ENCODE peak calls at places on chromosomes 7 and 10, in six cellular contexts. One of them, this sample, is unnamed.

GRCh38 chr10:62437696-62438095 is 63.5 kb downstream of the ZNF365 start:
- DNase-seq in PC-3: peak; percentile 100
- DNase-seq in IMR-90: peak; percentile 82
- DNase-seq in mucosa of descending colon: no peak
- DNase-seq in uterus: no peak
- DNase-seq in colonic mucosa: peak; percentile 31
- DNase-seq in this sample: peak; percentile 20

GRCh38 chr7:9498303-9498702 is 1064.9 kb downstream of the NXPH1 start:
- DNase-seq in mucosa of descending colon: no peak
- DNase-seq in colonic mucosa: no peak
- DNase-seq in uterus: no peak
- DNase-seq in PC-3: no peak
- DNase-seq in IMR-90: no peak
- DNase-seq in this sample: no peak

GRCh38 chr7:106538638-106539037 is 122.3 kb downstream of the CCDC71L start:
- DNase-seq in PC-3: no peak
- DNase-seq in uterus: no peak
- DNase-seq in mucosa of descending colon: no peak
- DNase-seq in IMR-90: peak; percentile 13
- DNase-seq in colonic mucosa: no peak
- DNase-seq in this sample: no peak

GRCh38 chr10:13815766-13816165 is 229.0 kb downstream of the PRPF18 start:
- DNase-seq in mucosa of descending colon: no peak
- DNase-seq in IMR-90: peak; percentile 82
- DNase-seq in colonic mucosa: no peak
- DNase-seq in PC-3: peak; percentile 46
- DNase-seq in uterus: no peak
- DNase-seq in this sample: no peak

GRCh38 chr10:123402656-123403055 is 248.5 kb downstream of the BUB3 start:
- DNase-seq in IMR-90: no peak
- DNase-seq in colonic mucosa: no peak
- DNase-seq in uterus: no peak
- DNase-seq in PC-3: no peak
- DNase-seq in mucosa of descending colon: no peak
- DNase-seq in this sample: no peak

GRCh38 chr10:124696446-124697392 is 47.5 kb downstream of the FAM53B start:
- DNase-seq in colonic mucosa: no peak
- DNase-seq in PC-3: no peak
- DNase-seq in IMR-90: no peak
- DNase-seq in uterus: no peak
- DNase-seq in mucosa of descending colon: no peak
- DNase-seq in this sample: no peak

GRCh38 chr7:46058424-46058823 is 137.4 kb upstream of the IGFBP3 start:
- DNase-seq in mucosa of descending colon: no peak
- DNase-seq in uterus: no peak
- DNase-seq in colonic mucosa: no peak
- DNase-seq in PC-3: peak; percentile 29
- DNase-seq in IMR-90: peak; percentile 80
- DNase-seq in this sample: no peak

GRCh38 chr10:103153765-103154197 is 39.3 kb downstream of the NT5C2 start:
- DNase-seq in mucosa of descending colon: no peak
- DNase-seq in IMR-90: peak; percentile 62
- DNase-seq in uterus: no peak
- DNase-seq in colonic mucosa: no peak
- DNase-seq in PC-3: peak; percentile 31
- DNase-seq in this sample: no peak

GRCh38 chr7:29463504-29464158 is 100.0 kb upstream of the PRR15 start:
- DNase-seq in uterus: no peak
- DNase-seq in mucosa of descending colon: peak; percentile 57
- DNase-seq in IMR-90: no peak
- DNase-seq in colonic mucosa: peak; percentile 67
- DNase-seq in PC-3: peak; percentile 46
- DNase-seq in this sample: no peak

GRCh38 chr10:91552706-91553105 is 80.2 kb downstream of the PPP1R3C start:
- DNase-seq in PC-3: peak; percentile 25
- DNase-seq in IMR-90: peak; percentile 18
- DNase-seq in uterus: peak; percentile 41
- DNase-seq in colonic mucosa: no peak
- DNase-seq in mucosa of descending colon: no peak
- DNase-seq in this sample: no peak

GRCh38 chr7:108581655-108582491 is 12.2 kb downstream of the DNAJB9 start:
- DNase-seq in IMR-90: no peak
- DNase-seq in mucosa of descending colon: no peak
- DNase-seq in PC-3: peak; percentile 52
- DNase-seq in colonic mucosa: no peak
- DNase-seq in uterus: no peak
- DNase-seq in this sample: no peak

DNA sequence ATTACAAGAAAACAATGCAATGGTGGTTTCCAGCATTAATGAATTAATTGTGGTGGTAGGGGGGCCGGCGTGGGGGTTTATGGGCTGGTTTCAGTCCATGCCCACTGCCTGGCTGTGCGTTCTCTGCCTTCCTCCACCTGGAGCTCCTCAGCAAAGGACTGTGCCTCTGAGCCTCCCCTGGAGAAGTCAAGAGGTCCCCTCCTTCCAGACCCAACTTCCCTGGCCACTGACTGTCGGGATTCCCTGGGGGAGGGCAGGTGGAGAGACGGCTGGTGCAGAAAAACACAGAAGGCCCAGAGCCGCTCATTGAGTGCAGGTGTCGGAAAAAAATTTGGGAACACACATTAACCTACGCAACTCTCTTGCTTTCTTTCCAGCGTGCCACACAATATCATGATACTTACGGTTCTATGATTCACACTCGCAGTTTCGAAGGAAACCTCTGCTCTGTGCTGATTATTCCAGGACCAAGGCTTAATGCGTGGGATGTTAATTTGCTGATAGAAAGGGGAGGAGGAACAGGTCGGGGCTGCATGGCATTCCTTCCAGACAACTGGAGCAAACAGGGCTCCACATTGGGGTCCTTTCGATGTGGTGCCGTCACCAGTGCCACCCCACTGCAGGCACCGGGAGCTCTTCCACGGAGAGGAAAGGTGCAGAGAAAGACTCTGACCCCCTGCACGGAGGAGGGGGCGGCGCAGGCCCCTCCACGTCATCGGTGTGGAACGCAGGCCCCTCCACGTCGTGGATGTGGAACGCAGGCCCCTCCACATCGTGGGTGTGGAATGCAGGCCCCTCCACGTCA is 506.7 kb downstream of the DNAJB6 start:
- DNase-seq in uterus: no peak
- DNase-seq in colonic mucosa: no peak
- DNase-seq in mucosa of descending colon: no peak
- DNase-seq in IMR-90: no peak
- DNase-seq in PC-3: no peak
- DNase-seq in this sample: no peak
- H3K9me3 ChIP-seq in uterus: no peaks in the 10 kb centered on the region
- H3K9me3 ChIP-seq in colonic mucosa: no peaks in the 10 kb centered on the region
- H3K9me3 ChIP-seq in mucosa of descending colon: no peaks in the 10 kb centered on the region
- H3K9me3 ChIP-seq in IMR-90: peaks cover 51% of the 10 kb centered on the region
- H3K9me3 ChIP-seq in PC-3: no peaks in the 10 kb centered on the region
- H3K9me3 ChIP-seq in this sample: no peaks in the 10 kb centered on the region

DNA sequence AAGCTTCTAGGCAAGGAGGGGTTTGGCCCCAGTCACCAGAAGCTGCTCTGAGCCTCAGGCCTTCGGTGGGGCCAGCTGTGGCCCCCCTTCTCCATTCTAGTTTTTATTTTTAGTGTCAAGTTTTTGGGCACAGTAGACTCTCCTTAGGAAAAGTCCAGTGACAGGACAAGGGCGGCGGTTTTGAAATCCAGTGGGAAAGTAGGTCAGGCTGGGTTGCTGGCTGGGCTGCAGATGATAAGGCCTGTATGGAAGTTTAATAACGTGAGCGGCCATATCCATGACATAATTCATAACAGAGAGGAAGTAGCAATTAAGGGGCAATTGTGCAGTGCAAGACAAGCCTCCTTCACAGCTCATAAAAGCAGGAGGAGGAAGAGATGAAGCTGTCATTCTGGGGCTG is 87.1 kb upstream of the ZNF716 start:
- DNase-seq in colonic mucosa: no peak
- DNase-seq in mucosa of descending colon: no peak
- DNase-seq in IMR-90: no peak
- DNase-seq in uterus: no peak
- DNase-seq in PC-3: no peak
- DNase-seq in this sample: no peak
- H3K9me3 ChIP-seq in colonic mucosa: no peaks in the 10 kb centered on the region
- H3K9me3 ChIP-seq in mucosa of descending colon: peaks cover 86% of the 10 kb centered on the region
- H3K9me3 ChIP-seq in IMR-90: peaks cover 19% of the 10 kb centered on the region
- H3K9me3 ChIP-seq in uterus: no peaks in the 10 kb centered on the region
- H3K9me3 ChIP-seq in PC-3: peaks cover 4% of the 10 kb centered on the region
- H3K9me3 ChIP-seq in this sample: no peaks in the 10 kb centered on the region

GRCh38 chr7:256981-257646 is 32.9 kb upstream of the FOXL3 start:
- DNase-seq in mucosa of descending colon: peak; percentile 24
- DNase-seq in uterus: no peak
- DNase-seq in colonic mucosa: no peak
- DNase-seq in PC-3: no peak
- DNase-seq in IMR-90: no peak
- DNase-seq in this sample: no peak

GRCh38 chr7:256461-256940 is 33.5 kb upstream of the FOXL3 start:
- DNase-seq in mucosa of descending colon: peak; percentile 41
- DNase-seq in colonic mucosa: no peak
- DNase-seq in IMR-90: no peak
- DNase-seq in PC-3: no peak
- DNase-seq in uterus: no peak
- DNase-seq in this sample: no peak

GRCh38 chr7:258476-259190 is 31.3 kb upstream of the FOXL3 start:
- DNase-seq in colonic mucosa: no peak
- DNase-seq in uterus: no peak
- DNase-seq in IMR-90: no peak
- DNase-seq in mucosa of descending colon: peak; percentile 45
- DNase-seq in PC-3: no peak
- DNase-seq in this sample: no peak

GRCh38 chr7:259191-259505 is 30.8 kb upstream of the FOXL3 start:
- DNase-seq in PC-3: no peak
- DNase-seq in IMR-90: no peak
- DNase-seq in colonic mucosa: no peak
- DNase-seq in uterus: no peak
- DNase-seq in mucosa of descending colon: no peak
- DNase-seq in this sample: no peak

GRCh38 chr7:257647-257992 is 32.4 kb upstream of the FOXL3 start:
- DNase-seq in IMR-90: no peak
- DNase-seq in colonic mucosa: no peak
- DNase-seq in PC-3: no peak
- DNase-seq in mucosa of descending colon: peak; percentile 27
- DNase-seq in uterus: no peak
- DNase-seq in this sample: no peak
- H3K9me3 ChIP-seq in IMR-90: peaks cover 24% of the 10 kb centered on the region
- H3K9me3 ChIP-seq in colonic mucosa: no peaks in the 10 kb centered on the region
- H3K9me3 ChIP-seq in PC-3: peaks cover 7% of the 10 kb centered on the region
- H3K9me3 ChIP-seq in mucosa of descending colon: peaks cover 4% of the 10 kb centered on the region
- H3K9me3 ChIP-seq in uterus: no peaks in the 10 kb centered on the region
- H3K9me3 ChIP-seq in this sample: no peaks in the 10 kb centered on the region

GRCh38 chr7:35816514-35816913 is 15.7 kb downstream of the SEPTIN7 start:
- DNase-seq in PC-3: no peak
- DNase-seq in colonic mucosa: no peak
- DNase-seq in mucosa of descending colon: no peak
- DNase-seq in IMR-90: no peak
- DNase-seq in uterus: no peak
- DNase-seq in this sample: no peak
- H3K9me3 ChIP-seq in PC-3: peaks cover 7% of the 10 kb centered on the region
- H3K9me3 ChIP-seq in colonic mucosa: no peaks in the 10 kb centered on the region
- H3K9me3 ChIP-seq in mucosa of descending colon: no peaks in the 10 kb centered on the region
- H3K9me3 ChIP-seq in IMR-90: no peaks in the 10 kb centered on the region
- H3K9me3 ChIP-seq in uterus: no peaks in the 10 kb centered on the region
- H3K9me3 ChIP-seq in this sample: peaks cover 5% of the 10 kb centered on the region

This sample was measured in CD8-positive, alpha-beta T cell.